ENCODE peak calls at places on chromosomes 3 and 15, in eight cellular contexts. T is A673; Z is astrocyte of the cerebellum; D is A549; L is WERI-Rb-1; F is naive thymus-derived CD4-positive, alpha-beta T cell; B is PC-3; G is upper lobe of right lung. H is an unnamed sample.

GRCh38 chr15:62071711-62072308 is 5.0 kb downstream of the C2CD4A start:
- DNase-seq in G (no peak), T (peak), F (no peak), L (no peak), D (peak), Z (no peak), B (peak), H (peak)

GRCh38 chr3:110031975-110032374 is 694.6 kb upstream of the DPPA4 start:
- DNase-seq in T (no peak), D (no peak), L (no peak), B (no peak), G (no peak), Z (no peak), F (no peak), H (no peak)

GRCh38 chr3:186953011-186953487 is 22.7 kb downstream of the ST6GAL1 start:
- DNase-seq in Z (no peak), G (no peak), L (no peak), T (no peak), B (peak), D (no peak), F (no peak), H (no peak)

GRCh38 chr3:136994772-136995516 is 37.2 kb downstream of the IL20RB start:
- DNase-seq in D (peak), F (no peak), T (peak), G (peak), Z (peak), L (no peak), B (peak), H (no peak)

GRCh38 chr15:60905587-60905986 is 323.5 kb downstream of the RORA start:
- DNase-seq in B (no peak), Z (no peak), T (no peak), G (no peak), D (no peak), L (peak), F (peak), H (peak)

GRCh38 chr3:129597792-129598381 is 8.6 kb downstream of the PLXND1 start:
- DNase-seq in F (no peak), B (no peak), D (no peak), Z (no peak), L (no peak), T (no peak), G (no peak), H (peak)

GRCh38 chr3:65126527-65127440 is 439.0 kb upstream of the ADAMTS9 start:
- DNase-seq in L (no peak), T (peak), Z (peak), F (no peak), G (no peak), D (no peak), B (no peak), H (no peak)

GRCh38 chr15:48965972-48966371 is 2.3 kb upstream of the SHC4 start:
- DNase-seq in G (no peak), B (peak), D (peak), Z (no peak), L (peak), T (peak), F (no peak), H (no peak)

GRCh38 chr3:7733933-7734332 is 767.7 kb upstream of the LMCD1 start:
- DNase-seq in D (no peak), B (no peak), G (no peak), L (no peak), T (no peak), F (no peak), Z (no peak), H (no peak)

GRCh38 chr3:111851511-111851954 is 7.5 kb upstream of the PHLDB2 start:
- DNase-seq in F (no peak), T (peak), D (no peak), Z (no peak), B (peak), L (no peak), G (no peak), H (no peak)

GRCh38 chr15:67460521-67460920 is 60.4 kb upstream of the C15orf61 start:
- DNase-seq in D (no peak), Z (no peak), T (no peak), F (no peak), L (no peak), B (no peak), G (no peak), H (no peak)

GRCh38 chr3:119834754-119835365 is 53.0 kb downstream of the NR1I2 start:
- DNase-seq in D (no peak), F (no peak), T (no peak), L (no peak), B (no peak), G (no peak), Z (no peak), H (no peak)
- H3K4me3 ChIP-seq in D (no peak), F (no peak), T (no peak), L (no peak), B (no peak), G (no peak), Z (no peak), H (no peak)

GRCh38 chr15:23854535-23855252 is 167.6 kb upstream of the NDN start:
- DNase-seq in B (no peak), F (no peak), D (no peak), T (no peak), G (no peak), Z (no peak), L (peak), H (peak)
- H3K4me3 ChIP-seq in B (no peak), F (no peak), D (no peak), T (no peak), G (no peak), Z (no peak), L (no peak), H (no peak)

GRCh38 chr3:58351920-58352319 is 19.2 kb downstream of the PXK start:
- DNase-seq in G (no peak), F (no peak), L (peak), B (no peak), T (peak), Z (no peak), D (no peak), H (peak)

GRCh38 chr3:58355174-58355573 is 22.5 kb downstream of the PXK start:
- DNase-seq in B (no peak), G (no peak), T (no peak), L (no peak), D (no peak), Z (no peak), F (no peak), H (no peak)

GRCh38 chr3:58356054-58356453 is 23.4 kb downstream of the PXK start:
- DNase-seq in L (peak), T (no peak), D (no peak), G (no peak), Z (no peak), B (no peak), F (no peak), H (no peak)

GRCh38 chr3:58352624-58353023 is 19.9 kb downstream of the PXK start:
- DNase-seq in T (no peak), F (no peak), L (no peak), Z (no peak), D (no peak), G (no peak), B (no peak), H (no peak)

DNA sequence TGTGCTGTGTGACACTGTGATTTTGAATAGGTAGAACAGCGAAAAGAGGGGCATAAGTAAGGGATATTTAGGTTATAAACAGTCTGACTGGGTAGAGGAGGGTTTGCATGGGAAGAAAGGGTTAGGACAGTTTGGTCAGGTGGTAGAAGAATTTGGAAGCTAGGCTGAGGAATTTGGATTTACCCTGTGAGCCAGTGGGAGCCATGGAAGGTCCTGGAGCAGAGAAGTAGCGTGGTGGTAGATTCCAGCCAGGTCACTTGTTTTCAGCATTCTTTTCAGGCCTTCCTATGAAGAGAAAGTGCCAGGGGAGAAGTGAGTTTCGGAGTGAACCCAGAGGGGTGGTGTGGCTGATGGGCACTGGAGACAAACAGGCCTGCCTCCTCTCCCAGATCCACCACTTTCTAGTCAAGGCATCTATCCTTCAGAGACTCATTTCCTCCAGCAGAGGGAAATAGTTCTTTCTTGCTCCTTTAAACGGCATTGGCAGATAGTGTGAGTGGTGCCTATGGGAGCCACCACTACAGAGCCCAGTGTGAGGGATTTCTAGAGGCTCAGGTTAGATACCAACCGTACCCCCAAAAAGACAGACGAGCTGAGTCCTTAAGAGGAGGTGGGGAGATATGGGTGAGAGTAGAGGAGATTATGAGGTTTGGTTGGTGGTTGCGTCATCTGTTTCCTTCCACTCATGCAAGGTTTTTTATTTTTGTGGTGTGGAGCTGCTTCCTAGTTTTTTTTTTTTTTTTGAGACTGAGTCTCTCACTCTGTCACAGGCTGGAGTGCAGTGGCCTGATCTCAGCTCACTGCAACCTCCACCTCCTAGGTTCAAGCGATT is 21.2 kb downstream of the PXK start:
- DNase-seq in D (no peak), Z (no peak), T (no peak), G (no peak), L (no peak), F (peak), B (no peak), H (peak)
- H3K4me3 ChIP-seq in D (no peak), Z (no peak), T (no peak), G (no peak), L (no peak), F (no peak), B (no peak), H (no peak)

GRCh38 chr15:77819841-77820728 is 187.4 kb upstream of the LINGO1 start:
- DNase-seq in D (peak), G (no peak), F (no peak), L (peak), T (peak), B (peak), Z (no peak), H (peak)
- H3K4me3 ChIP-seq in D (peak), G (no peak), F (no peak), L (peak), T (peak), B (peak), Z (no peak), H (peak)

GRCh38 chr15:99707481-99708270 is 25.6 kb downstream of the LYSMD4 start:
- DNase-seq in Z (no peak), D (no peak), F (no peak), T (no peak), B (peak), L (no peak), G (no peak), H (no peak)

GRCh38 chr15:99704444-99704838 is 28.8 kb downstream of the LYSMD4 start:
- DNase-seq in B (peak), D (peak), G (no peak), Z (peak), F (peak), T (peak), L (no peak), H (peak)

GRCh38 chr15:99706557-99707303 is 26.5 kb downstream of the LYSMD4 start:
- DNase-seq in L (no peak), F (peak), T (no peak), Z (no peak), B (no peak), D (no peak), G (no peak), H (no peak)

GRCh38 chr15:99702895-99703602 is 30.2 kb downstream of the LYSMD4 start:
- DNase-seq in L (no peak), F (no peak), B (no peak), G (no peak), T (no peak), Z (no peak), D (no peak), H (no peak)

DNA sequence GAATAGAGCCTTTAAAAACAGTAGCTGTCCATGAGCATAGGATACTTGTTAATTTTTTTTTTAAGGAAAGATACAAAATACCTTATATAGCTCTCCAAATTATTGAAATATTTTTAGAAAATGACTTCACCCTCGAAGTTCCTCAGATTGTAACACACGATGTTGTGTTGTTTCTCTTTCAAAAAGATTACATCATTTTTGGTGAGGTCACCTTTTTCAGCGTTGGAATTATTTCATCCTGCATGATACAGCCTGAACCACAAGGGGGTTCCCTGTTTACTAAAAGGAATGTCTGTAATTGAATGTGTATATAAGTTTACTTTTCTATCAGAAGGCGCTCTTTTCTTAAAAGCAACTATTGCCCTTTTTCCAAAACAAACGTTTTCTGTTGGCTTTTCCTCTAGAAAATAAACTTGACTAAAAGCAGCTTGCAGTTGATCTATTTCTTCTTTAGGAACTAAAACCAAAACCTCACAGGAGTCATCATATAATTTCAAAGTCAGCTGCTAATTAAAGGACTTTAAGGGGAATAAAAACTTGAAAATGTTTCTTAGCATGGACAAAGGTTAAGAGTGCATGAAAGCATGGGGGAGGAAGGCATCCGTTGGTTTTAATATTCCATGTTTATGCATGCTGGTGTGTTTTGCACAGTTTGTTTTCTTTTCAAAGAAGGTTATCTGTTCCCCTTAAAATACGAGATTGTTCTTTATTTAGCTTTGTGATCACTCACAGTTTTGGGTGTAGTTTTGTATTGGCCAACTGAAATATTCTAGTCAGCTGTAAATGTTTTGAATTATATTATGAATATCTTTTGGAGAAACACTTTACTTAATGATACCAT is 29.4 kb downstream of the LYSMD4 start:
- DNase-seq in L (no peak), Z (peak), G (no peak), T (peak), B (peak), F (no peak), D (peak), H (peak)
- H3K4me3 ChIP-seq in L (no peak), Z (no peak), G (no peak), T (no peak), B (peak), F (no peak), D (peak), H (no peak)

GRCh38 chr3:18426597-18426996 is 1.5 kb upstream of the SATB1 start:
- DNase-seq in F (no peak), G (no peak), B (no peak), Z (no peak), D (no peak), T (no peak), L (no peak), H (no peak)
- H3K4me3 ChIP-seq in F (no peak), G (peak), B (no peak), Z (no peak), D (no peak), T (no peak), L (no peak), H (peak)

DNA sequence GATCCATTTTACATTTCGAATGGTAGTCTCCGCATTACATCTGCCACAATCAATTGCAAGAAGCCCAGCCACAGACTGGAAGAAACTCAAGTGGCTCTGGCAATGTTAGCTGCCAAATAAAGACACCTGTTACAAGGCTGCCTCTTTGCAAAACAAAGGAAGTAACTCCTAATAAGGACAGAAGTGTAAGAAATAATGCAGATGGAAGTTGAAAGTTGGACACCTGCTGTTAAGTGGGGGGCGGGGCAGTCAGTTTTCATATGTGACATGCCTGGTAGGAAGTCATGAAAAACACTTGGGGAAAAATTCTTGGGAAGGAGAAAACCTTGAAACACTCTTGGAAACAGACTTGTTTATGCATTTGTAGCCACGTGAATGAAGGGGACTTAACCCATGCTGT is 54.1 kb upstream of the ATP2C1 start:
- DNase-seq in F (no peak), L (no peak), T (peak), Z (no peak), G (no peak), D (no peak), B (no peak), H (peak)
- H3K4me3 ChIP-seq in F (no peak), L (no peak), T (no peak), Z (no peak), G (no peak), D (no peak), B (no peak), H (peak)

H was measured in GM23338.